ENCODE peak calls at places on chromosomes 4 and X, in four cellular contexts. One of them, this sample, is unnamed.

GRCh38 chrX:138745215-138745614 is 33.7 kb upstream of the FGF13 start:
- DNase-seq in IMR-90: peak; percentile 60
- DNase-seq in fibroblast of lung: peak; percentile 37
- DNase-seq in NT2/D1: peak; percentile 28
- DNase-seq in this sample: peak; percentile 60

GRCh38 chr4:98745372-98745771 is 87.0 kb upstream of the TSPAN5 start:
- DNase-seq in IMR-90: peak; percentile 15
- DNase-seq in NT2/D1: no peak
- DNase-seq in fibroblast of lung: no peak
- DNase-seq in this sample: peak; percentile 42

GRCh38 chrX:109732319-109732779 is 708 bp downstream of the ACSL4 start:
- DNase-seq in NT2/D1: no peak
- DNase-seq in IMR-90: peak; percentile 59
- DNase-seq in fibroblast of lung: peak; percentile 72
- DNase-seq in this sample: peak; percentile 58

GRCh38 chr4:102429553-102429952 is 71.6 kb upstream of the NFKB1 start:
- DNase-seq in fibroblast of lung: peak; percentile 99
- DNase-seq in IMR-90: peak; percentile 75
- DNase-seq in NT2/D1: no peak
- DNase-seq in this sample: peak; percentile 70

GRCh38 chr4:91116861-91117260 is 989.7 kb downstream of the CCSER1 start:
- DNase-seq in NT2/D1: no peak
- DNase-seq in IMR-90: no peak
- DNase-seq in fibroblast of lung: peak; percentile 5
- DNase-seq in this sample: peak; percentile 7

GRCh38 chrX:48488034-48488433 is 12.0 kb downstream of the FTSJ1 start:
- DNase-seq in IMR-90: no peak
- DNase-seq in NT2/D1: no peak
- DNase-seq in fibroblast of lung: no peak
- DNase-seq in this sample: no peak

GRCh38 chr4:123811763-123812390 is 415.3 kb downstream of the SPRY1 start:
- DNase-seq in fibroblast of lung: no peak
- DNase-seq in IMR-90: no peak
- DNase-seq in NT2/D1: no peak
- DNase-seq in this sample: no peak

GRCh38 chrX:101206471-101206870 is 13.1 kb upstream of the DRP2 start:
- DNase-seq in fibroblast of lung: peak; percentile 33
- DNase-seq in NT2/D1: no peak
- DNase-seq in IMR-90: peak; percentile 58
- DNase-seq in this sample: peak; percentile 59

GRCh38 chrX:14872355-14872754 is 514 bp downstream of the FANCB start:
- DNase-seq in NT2/D1: no peak
- DNase-seq in IMR-90: no peak
- DNase-seq in fibroblast of lung: no peak
- DNase-seq in this sample: no peak

GRCh38 chrX:149527705-149528104 is 13.1 kb upstream of the EOLA1 start:
- DNase-seq in fibroblast of lung: no peak
- DNase-seq in NT2/D1: no peak
- DNase-seq in IMR-90: peak; percentile 28
- DNase-seq in this sample: peak; percentile 52

GRCh38 chr4:70754470-70754869 is 32.7 kb downstream of the RUFY3 start:
- DNase-seq in NT2/D1: no peak
- DNase-seq in IMR-90: no peak
- DNase-seq in fibroblast of lung: no peak
- DNase-seq in this sample: no peak

GRCh38 chr4:107850438-107850837 is 25.7 kb downstream of the SGMS2 start:
- DNase-seq in NT2/D1: no peak
- DNase-seq in IMR-90: no peak
- DNase-seq in fibroblast of lung: no peak
- DNase-seq in this sample: no peak
- H3K9ac ChIP-seq in NT2/D1: no peak overlapping the region
- H3K9ac ChIP-seq in IMR-90: no peak overlapping the region
- H3K9ac ChIP-seq in fibroblast of lung: no peak overlapping the region
- H3K9ac ChIP-seq in this sample: no peak overlapping the region

GRCh38 chr4:185018834-185019450 is 652 bp downstream of the HELT start:
- DNase-seq in IMR-90: no peak
- DNase-seq in NT2/D1: no peak
- DNase-seq in fibroblast of lung: no peak
- DNase-seq in this sample: no peak
- H3K4me3 ChIP-seq in IMR-90: no peak overlapping the region
- H3K4me3 ChIP-seq in NT2/D1: peak overlapping the region; percentile 50
- H3K4me3 ChIP-seq in fibroblast of lung: no peak overlapping the region
- H3K4me3 ChIP-seq in this sample: no peak overlapping the region

GRCh38 chr4:184680698-184681097 is 31.2 kb downstream of the PRIMPOL start:
- DNase-seq in fibroblast of lung: no peak
- DNase-seq in IMR-90: no peak
- DNase-seq in NT2/D1: no peak
- DNase-seq in this sample: no peak
- H3K9ac ChIP-seq in fibroblast of lung: no peak overlapping the region
- H3K9ac ChIP-seq in IMR-90: no peak overlapping the region
- H3K9ac ChIP-seq in NT2/D1: no peak overlapping the region
- H3K9ac ChIP-seq in this sample: no peak overlapping the region

GRCh38 chr4:40200881-40201797 is 4.3 kb downstream of the RHOH start:
- DNase-seq in IMR-90: peak; percentile 82
- DNase-seq in fibroblast of lung: peak; percentile 26
- DNase-seq in NT2/D1: no peak
- DNase-seq in this sample: peak; percentile 11
- H3K4me3 ChIP-seq in IMR-90: no peak overlapping the region
- H3K4me3 ChIP-seq in fibroblast of lung: no peak overlapping the region
- H3K4me3 ChIP-seq in NT2/D1: no peak overlapping the region
- H3K4me3 ChIP-seq in this sample: no peak overlapping the region

GRCh38 chr4:55173580-55173979 is 48.2 kb upstream of the KDR start:
- DNase-seq in IMR-90: peak; percentile 78
- DNase-seq in NT2/D1: no peak
- DNase-seq in fibroblast of lung: peak; percentile 81
- DNase-seq in this sample: no peak

GRCh38 chr4:55177461-55177860 is 52.1 kb upstream of the KDR start:
- DNase-seq in fibroblast of lung: no peak
- DNase-seq in IMR-90: no peak
- DNase-seq in NT2/D1: no peak
- DNase-seq in this sample: no peak

GRCh38 chr4:55175779-55176231 is 50.4 kb upstream of the KDR start:
- DNase-seq in fibroblast of lung: peak; percentile 85
- DNase-seq in NT2/D1: no peak
- DNase-seq in IMR-90: peak; percentile 72
- DNase-seq in this sample: peak; percentile 41

GRCh38 chr4:55178226-55179005 is 53.0 kb upstream of the KDR start:
- DNase-seq in fibroblast of lung: no peak
- DNase-seq in NT2/D1: no peak
- DNase-seq in IMR-90: no peak
- DNase-seq in this sample: no peak

DNA sequence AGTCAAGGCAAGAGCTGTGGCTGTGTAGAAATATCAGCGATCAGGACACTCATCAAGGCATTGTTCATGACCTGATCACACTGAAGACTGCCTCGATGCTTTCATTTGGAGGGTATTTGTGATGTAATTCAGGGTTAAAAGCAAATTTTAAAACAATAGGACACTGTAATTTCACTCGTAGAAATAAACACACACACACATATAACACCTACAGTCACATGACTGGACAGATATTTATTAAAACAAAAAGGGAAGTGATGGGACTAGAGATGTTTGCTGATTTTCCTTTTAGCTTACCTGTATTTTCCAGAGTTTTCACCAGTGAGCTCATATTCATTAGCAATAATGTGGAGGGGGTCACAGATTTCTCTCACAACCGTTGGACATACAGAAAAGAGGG is 51.1 kb upstream of the KDR start:
- DNase-seq in fibroblast of lung: no peak
- DNase-seq in IMR-90: no peak
- DNase-seq in NT2/D1: no peak
- DNase-seq in this sample: no peak
- H3K9ac ChIP-seq in fibroblast of lung: no peak overlapping the region
- H3K9ac ChIP-seq in IMR-90: no peak overlapping the region
- H3K9ac ChIP-seq in NT2/D1: no peak overlapping the region
- H3K9ac ChIP-seq in this sample: no peak overlapping the region

GRCh38 chr4:26611879-26612278 is 28.0 kb downstream of the TBC1D19 start:
- DNase-seq in fibroblast of lung: no peak
- DNase-seq in NT2/D1: no peak
- DNase-seq in IMR-90: no peak
- DNase-seq in this sample: no peak

GRCh38 chr4:26609398-26609797 is 25.5 kb downstream of the TBC1D19 start:
- DNase-seq in NT2/D1: no peak
- DNase-seq in IMR-90: no peak
- DNase-seq in fibroblast of lung: no peak
- DNase-seq in this sample: no peak

GRCh38 chr4:26613242-26613641 is 29.4 kb downstream of the TBC1D19 start:
- DNase-seq in NT2/D1: no peak
- DNase-seq in IMR-90: peak; percentile 37
- DNase-seq in fibroblast of lung: no peak
- DNase-seq in this sample: peak; percentile 4

GRCh38 chr4:26613735-26614134 is 29.9 kb downstream of the TBC1D19 start:
- DNase-seq in NT2/D1: no peak
- DNase-seq in fibroblast of lung: no peak
- DNase-seq in IMR-90: no peak
- DNase-seq in this sample: no peak

GRCh38 chr4:26609868-26610267 is 26.0 kb downstream of the TBC1D19 start:
- DNase-seq in IMR-90: no peak
- DNase-seq in fibroblast of lung: no peak
- DNase-seq in NT2/D1: no peak
- DNase-seq in this sample: no peak
- H3K4me3 ChIP-seq in IMR-90: no peak overlapping the region
- H3K4me3 ChIP-seq in fibroblast of lung: no peak overlapping the region
- H3K4me3 ChIP-seq in NT2/D1: no peak overlapping the region
- H3K4me3 ChIP-seq in this sample: no peak overlapping the region